ENCODE peak calls at places on chromosomes 11 and 22, in eight cellular contexts. L is AG09309; Q is A549; Y is stimulated activated CD4-positive, alpha-beta T cell treated with anti-CD3 and anti-CD28 coated beads, Interleukin-15, amount 100 ng/mL, for 24 hours; Z is erythroblast; W is CD8-positive, alpha-beta T cell; C is NCI-H1436; N is brain microvascular endothelial cell. K is an unnamed sample.

GRCh38 chr11:118785362-118785761 is 5.6 kb downstream of the DDX6 start:
- DNase-seq in L (no peak), Q (no peak), Y (peak), Z (peak), W (no peak), C (no peak), N (peak), K (no peak)

GRCh38 chr11:96072592-96072991 is 148.7 kb upstream of the MTMR2 start:
- DNase-seq in L (no peak), Q (no peak), Y (no peak), Z (no peak), W (no peak), C (no peak), N (no peak), K (no peak)

GRCh38 chr22:37218771-37219411 is 6.6 kb upstream of the SSTR3 start:
- DNase-seq in L (no peak), Q (no peak), Y (peak), Z (no peak), W (peak), C (no peak), N (no peak), K (no peak)

GRCh38 chr11:27933992-27934829 is 173.7 kb downstream of the KIF18A start:
- DNase-seq in L (peak), Q (peak), Y (no peak), Z (no peak), W (no peak), C (no peak), N (peak), K (no peak)

GRCh38 chr22:33680632-33681031 is 239.6 kb downstream of the LARGE1 start:
- DNase-seq in L (no peak), Q (no peak), Y (no peak), Z (no peak), W (no peak), C (no peak), N (no peak), K (no peak)

GRCh38 chr11:130159657-130160459 is at the start of gene ST14:
- DNase-seq in L (no peak), Q (no peak), Y (peak), Z (no peak), W (no peak), C (peak), N (no peak), K (no peak)

GRCh38 chr11:57349491-57350274 is 11.5 kb downstream of the P2RX3 start:
- DNase-seq in L (no peak), Q (peak), Y (peak), Z (peak), W (peak), C (no peak), N (no peak), K (no peak)

GRCh38 chr11:16154715-16155396 is 201.5 kb downstream of the SOX6 start:
- DNase-seq in L (no peak), Q (peak), Y (no peak), Z (no peak), W (no peak), C (no peak), N (no peak), K (no peak)

GRCh38 chr11:1081601-1082311 is 7.1 kb downstream of the MUC2 start:
- DNase-seq in L (no peak), Q (no peak), Y (no peak), Z (no peak), W (peak), C (no peak), N (no peak), K (no peak)

GRCh38 chr22:28907311-28908008 is 24.1 kb downstream of the ZNRF3 start:
- DNase-seq in L (no peak), Q (no peak), Y (peak), Z (no peak), W (no peak), C (no peak), N (no peak), K (no peak)

GRCh38 chr11:94664336-94664735 is 97.2 kb downstream of the PIWIL4 start:
- DNase-seq in L (no peak), Q (peak), Y (no peak), Z (no peak), W (no peak), C (no peak), N (no peak), K (no peak)

GRCh38 chr22:50000587-50001387 is 11.8 kb downstream of the IL17REL start:
- DNase-seq in L (no peak), Q (no peak), Y (no peak), Z (no peak), W (no peak), C (no peak), N (no peak), K (no peak)

GRCh38 chr11:72679869-72680268 is 5.6 kb upstream of the PDE2A start:
- DNase-seq in L (no peak), Q (no peak), Y (no peak), Z (no peak), W (no peak), C (no peak), N (no peak), K (no peak)

GRCh38 chr22:19325296-19325950 is 33.9 kb upstream of the CLTCL1 start:
- DNase-seq in L (no peak), Q (no peak), Y (no peak), Z (no peak), W (no peak), C (no peak), N (peak), K (no peak)

GRCh38 chr22:39658367-39658766 is 87.8 kb downstream of the CACNA1I start:
- DNase-seq in L (no peak), Q (peak), Y (peak), Z (no peak), W (peak), C (no peak), N (no peak), K (no peak)

GRCh38 chr11:44387825-44388224 is 77.9 kb upstream of the ALX4 start:
- DNase-seq in L (no peak), Q (no peak), Y (no peak), Z (no peak), W (no peak), C (no peak), N (no peak), K (no peak)

GRCh38 chr22:41910050-41910598 is 4.8 kb downstream of the SHISA8 start:
- DNase-seq in L (no peak), Q (no peak), Y (no peak), Z (no peak), W (no peak), C (no peak), N (no peak), K (no peak)

GRCh38 chr11:27876209-27876775 is 176.0 kb upstream of the BDNF start:
- DNase-seq in L (no peak), Q (no peak), Y (no peak), Z (no peak), W (no peak), C (no peak), N (no peak), K (no peak)

GRCh38 chr11:95993438-95994339 is 69.8 kb upstream of the MTMR2 start:
- DNase-seq in L (no peak), Q (no peak), Y (no peak), Z (no peak), W (no peak), C (no peak), N (no peak), K (no peak)